ENCODE peak calls at places on chromosome 7, in five cellular contexts. M, Z, Y, J and T are unnamed samples.

GRCh38 chr7:99860281-99861127 is 16.3 kb downstream of the OR2AE1 start:
- DNase-seq in M (no peak), Z (no peak), J (peak), Y (peak), T (peak)

GRCh38 chr7:152511736-152512135 is 75.9 kb upstream of the KMT2C start:
- DNase-seq in M (peak), Y (no peak), Z (no peak), J (no peak), T (no peak)

GRCh38 chr7:34727464-34727995 is 69.5 kb downstream of the NPSR1 start:
- DNase-seq in M (no peak), J (peak), Z (no peak), Y (no peak), T (no peak)

GRCh38 chr7:69476416-69476815 is 121.9 kb upstream of the AUTS2 start:
- DNase-seq in M (no peak), J (no peak), Y (no peak), Z (no peak), T (no peak)

GRCh38 chr7:134364619-134365037 is 47.9 kb upstream of the SLC35B4 start:
- DNase-seq in J (peak), M (no peak), Y (peak), Z (no peak), T (peak)

GRCh38 chr7:36923831-36924555 is 199.7 kb upstream of the AOAH start:
- DNase-seq in Z (no peak), M (peak), Y (no peak), J (no peak), T (no peak)

GRCh38 chr7:115499966-115500365 is 530.6 kb downstream of the TFEC start:
- DNase-seq in J (peak), Z (no peak), M (no peak), Y (no peak), T (peak)

GRCh38 chr7:124784879-124785818 is 19.6 kb upstream of the GPR37 start:
- DNase-seq in Y (no peak), M (peak), J (peak), Z (peak), T (peak)

GRCh38 chr7:100604976-100605911 is 3.1 kb downstream of the PCOLCE start:
- DNase-seq in J (peak), M (peak), Z (no peak), Y (no peak), T (peak)

GRCh38 chr7:37118029-37118428 is 330.6 kb downstream of the ELMO1 start:
- DNase-seq in Z (no peak), Y (no peak), J (no peak), M (no peak), T (no peak)

GRCh38 chr7:41880107-41880506 is 177.2 kb upstream of the INHBA start:
- DNase-seq in J (peak), M (no peak), Z (peak), Y (no peak), T (peak)

GRCh38 chr7:65832281-65832680 is 40.6 kb upstream of the VKORC1L1 start:
- DNase-seq in Y (peak), J (peak), Z (no peak), M (peak), T (peak)

GRCh38 chr7:64999165-65000004 is 7.1 kb downstream of the ERV3-1 start:
- DNase-seq in M (peak), Z (no peak), Y (no peak), J (peak), T (peak)

GRCh38 chr7:90973146-90973545 is 291.1 kb upstream of the FZD1 start:
- DNase-seq in J (no peak), Y (no peak), Z (peak), M (peak), T (peak)

GRCh38 chr7:22872087-22872807 is 49.6 kb upstream of the TOMM7 start:
- DNase-seq in M (peak), Y (no peak), Z (no peak), J (no peak), T (no peak)

GRCh38 chr7:20786049-20786412 is 655 bp downstream of the SP8 start:
- DNase-seq in M (no peak), Y (no peak), J (no peak), Z (no peak), T (no peak)

DNA sequence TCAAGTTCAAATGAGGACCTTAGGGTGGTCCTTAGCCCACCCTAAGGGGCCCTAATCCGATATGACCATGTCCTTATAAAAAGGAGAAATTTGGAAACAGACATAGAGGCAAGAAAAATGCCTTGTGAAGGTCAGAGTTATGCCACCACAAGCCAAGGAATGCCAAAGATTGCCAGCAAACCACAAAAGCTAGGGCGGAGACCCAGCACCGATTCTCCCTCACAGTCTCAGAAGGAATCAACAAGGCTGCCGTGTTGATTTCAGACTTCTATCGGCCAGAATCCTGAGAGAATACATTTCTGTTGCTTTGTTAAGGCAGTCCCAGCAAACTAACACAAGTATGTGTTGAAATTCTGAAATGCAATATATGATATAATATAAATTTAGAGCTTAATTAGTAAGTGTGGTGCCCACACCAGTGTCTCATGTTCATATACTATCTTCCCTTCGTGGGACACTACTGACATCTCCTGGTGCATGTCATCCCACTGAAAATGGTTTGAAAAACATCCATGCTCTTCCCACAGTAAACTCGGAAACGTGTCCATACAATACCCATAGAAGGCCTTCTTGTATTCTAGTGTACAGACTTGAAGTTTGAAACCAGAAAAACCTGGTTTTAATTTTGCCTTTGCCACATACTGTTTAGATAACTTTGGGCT is 349.0 kb downstream of the TNS3 start:
- DNase-seq in Y (no peak), M (peak), J (peak), Z (no peak), T (peak)
- TF ChIP-seq CTCF in Y (peak), M (no peak), J (peak), Z (peak), T (peak)

DNA sequence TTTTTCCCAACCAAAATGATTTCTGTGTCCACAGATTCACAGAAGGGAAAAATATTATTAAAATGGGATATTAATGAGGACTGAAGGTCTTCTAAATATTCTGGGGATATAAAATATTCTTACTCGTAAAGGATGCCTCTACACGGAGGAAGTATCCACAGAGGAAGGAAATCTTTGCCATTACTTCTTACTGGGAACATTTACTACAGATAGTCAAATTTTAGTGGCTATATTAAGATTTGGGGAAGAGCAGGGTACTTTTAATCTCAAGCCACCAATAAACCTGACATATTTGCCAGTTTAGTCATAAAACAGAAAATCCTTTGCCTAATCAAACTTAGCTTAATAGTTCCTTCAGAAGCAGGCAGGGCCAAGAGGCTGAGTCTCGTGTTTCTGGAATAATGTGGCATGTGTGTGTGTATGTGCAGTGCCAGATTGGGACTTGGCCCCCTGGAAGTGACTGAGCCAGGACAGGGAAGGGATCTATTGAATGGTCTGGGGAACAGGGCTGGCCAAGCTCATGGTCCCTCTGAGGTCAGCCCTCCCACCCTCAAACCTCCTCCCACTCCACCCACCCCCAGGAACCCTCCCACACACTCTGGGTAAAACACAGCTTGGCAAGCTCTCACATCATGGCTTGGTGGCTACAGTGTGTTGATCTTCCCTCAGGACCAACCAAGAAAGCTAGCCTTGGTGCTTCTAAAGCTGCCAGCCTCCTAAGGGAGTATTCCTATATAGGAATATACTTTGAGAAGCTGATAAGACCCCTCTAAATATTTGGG is 1.7 kb upstream of the PIK3CG start:
- DNase-seq in J (no peak), Y (no peak), Z (no peak), M (peak), T (peak)
- H3K4me3 ChIP-seq in J (no peak), Y (no peak), Z (no peak), M (no peak), T (no peak)

GRCh38 chr7:96778263-96778662 is 68.6 kb upstream of the SEM1 start:
- DNase-seq in Z (no peak), Y (no peak), M (no peak), J (peak), T (no peak)
- TF ChIP-seq CTCF in Z (no peak), Y (peak), M (no peak), J (peak), T (no peak)

GRCh38 chr7:151013356-151013727 is 11.0 kb downstream of the ATG9B start:
- DNase-seq in M (no peak), Y (no peak), Z (no peak), J (no peak), T (no peak)
- H3K4me3 ChIP-seq in M (no peak), Y (peak), Z (peak), J (no peak), T (peak)

DNA sequence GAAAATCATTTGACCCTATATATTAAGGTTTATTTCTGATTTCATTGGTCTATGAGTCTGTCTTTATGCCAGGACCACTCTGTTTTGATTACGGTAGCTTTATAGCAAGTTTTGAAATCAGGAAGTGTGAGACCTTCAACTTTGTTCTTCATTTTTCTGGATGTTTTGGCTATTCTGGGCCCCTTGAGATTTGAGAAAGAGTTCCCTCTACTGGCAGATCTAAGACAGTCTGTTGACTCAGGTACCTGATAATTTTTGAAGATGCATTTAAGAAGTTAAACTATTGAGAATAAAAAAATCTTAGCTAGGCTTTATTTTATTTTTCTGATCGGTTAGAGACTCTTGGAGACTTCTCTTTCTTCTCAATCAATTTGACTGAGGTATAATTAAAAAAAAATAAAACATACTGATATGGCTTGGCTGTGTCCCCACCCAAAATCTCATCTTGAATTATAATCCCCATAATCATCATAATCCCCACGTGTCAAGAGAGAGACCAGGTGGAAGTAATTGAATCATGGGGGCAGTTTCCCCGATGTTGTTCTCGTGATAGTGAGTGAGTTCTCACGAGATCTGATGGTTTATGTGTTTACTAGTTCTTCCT is 209.2 kb downstream of the SNX10 start:
- DNase-seq in Y (no peak), Z (no peak), J (peak), M (peak), T (peak)
- TF ChIP-seq CTCF in Y (peak), Z (peak), J (peak), M (peak), T (peak)

GRCh38 chr7:50513166-50513871 is 51.9 kb downstream of the DDC start:
- DNase-seq in J (no peak), Y (no peak), Z (no peak), M (no peak), T (no peak)
- H3K4me3 ChIP-seq in J (no peak), Y (no peak), Z (no peak), M (no peak), T (no peak)

GRCh38 chr7:6008668-6009611 is at the start of the genes AIMP2 and PMS2:
- DNase-seq in Z (peak), J (peak), M (peak), Y (peak), T (peak)
- TF ChIP-seq CTCF in Z (no peak), J (no peak), M (no peak), Y (peak), T (no peak)

GRCh38 chr7:3196629-3197028 is 104.4 kb upstream of the SDK1 start:
- DNase-seq in M (no peak), Y (no peak), J (no peak), Z (no peak), T (no peak)

GRCh38 chr7:3195160-3195559 is 105.9 kb upstream of the SDK1 start:
- DNase-seq in J (no peak), M (no peak), Y (no peak), Z (no peak), T (no peak)

GRCh38 chr7:3198316-3198715 is 102.7 kb upstream of the SDK1 start:
- DNase-seq in M (no peak), J (no peak), Z (no peak), Y (no peak), T (no peak)

GRCh38 chr7:3200504-3200903 is 100.5 kb upstream of the SDK1 start:
- DNase-seq in Z (no peak), M (peak), J (peak), Y (no peak), T (peak)

DNA sequence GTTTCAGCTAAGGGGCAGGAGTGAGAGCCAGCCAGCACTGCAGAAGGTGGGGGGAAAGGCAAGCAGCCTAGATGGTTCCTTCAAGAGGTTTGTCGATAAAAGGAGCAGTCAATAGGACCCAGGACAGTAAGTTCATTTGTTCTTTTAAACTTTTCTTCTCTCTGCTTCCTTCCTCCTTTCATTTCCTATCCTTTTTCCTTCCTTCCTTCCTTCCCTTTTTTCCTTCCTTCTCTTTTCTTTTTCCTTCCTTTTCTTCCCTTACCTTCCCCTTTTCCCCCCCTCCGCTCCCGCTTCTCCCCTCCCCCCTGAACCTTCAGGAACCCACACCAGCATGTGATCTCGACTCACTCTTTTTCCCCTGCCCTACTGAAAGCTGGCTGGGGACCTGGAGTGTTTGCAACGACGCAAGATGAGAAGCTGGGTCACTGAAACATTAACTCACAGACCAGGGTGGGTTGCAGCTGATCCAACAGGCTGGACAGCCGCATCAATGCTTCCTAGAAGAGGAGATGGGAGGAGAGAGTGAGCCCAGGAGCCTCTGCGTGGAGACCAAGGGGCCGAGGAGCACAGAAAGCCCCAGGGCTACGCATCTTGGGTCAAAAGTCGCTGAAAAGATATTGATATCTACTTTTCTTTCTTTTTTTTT is 103.4 kb upstream of the SDK1 start:
- DNase-seq in M (no peak), Z (no peak), Y (no peak), J (no peak), T (no peak)
- H3K4me3 ChIP-seq in M (no peak), Z (no peak), Y (no peak), J (no peak), T (no peak)

GRCh38 chr7:144069953-144070352 is 342 bp downstream of the OR2A25 start:
- DNase-seq in Z (no peak), J (no peak), Y (no peak), M (no peak), T (no peak)

GRCh38 chr7:144069511-144069910 is at the start of gene OR2A25:
- DNase-seq in M (no peak), Z (no peak), Y (no peak), J (no peak), T (no peak)

DNA sequence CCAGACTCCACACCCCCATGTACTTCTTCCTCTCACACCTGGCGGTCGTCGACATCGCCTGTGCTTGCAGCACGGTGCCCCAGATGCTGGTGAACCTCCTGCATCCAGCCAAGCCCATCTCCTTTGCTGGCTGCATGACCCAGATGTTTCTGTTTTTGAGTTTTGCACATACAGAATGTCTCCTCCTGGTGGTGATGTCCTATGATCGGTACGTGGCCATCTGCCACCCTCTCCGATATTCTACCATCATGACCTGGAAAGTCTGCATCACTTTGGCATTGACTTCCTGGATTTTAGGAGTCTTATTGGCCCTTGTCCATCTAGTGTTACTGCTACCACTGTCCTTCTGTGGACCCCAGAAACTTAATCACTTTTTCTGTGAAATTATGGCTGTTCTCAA is 4.8 kb downstream of the OR2A25 start:
- DNase-seq in J (no peak), Z (no peak), M (no peak), Y (no peak), T (no peak)
- TF ChIP-seq CTCF in J (peak), Z (no peak), M (peak), Y (no peak), T (no peak)